ENCODE peak calls at places on chromosomes 5 and 9, in four cellular contexts. K is GM12878, D is HepG2, J is H1. R is an unnamed sample.

GRCh38 chr5:158698036-158698667 is 401.6 kb downstream of the EBF1 start:
- DNase-seq in K (no peak), D (no peak), J (no peak), R (no peak)

GRCh38 chr9:87787735-87788134 is 61.8 kb downstream of the CTSL start:
- DNase-seq in K (no peak), D (no peak), J (no peak), R (no peak)

GRCh38 chr5:93594591-93595419 is 11.8 kb downstream of the NR2F1 start:
- DNase-seq in K (no peak), D (no peak), J (no peak), R (no peak)

GRCh38 chr5:65808818-65809217 is 86.8 kb downstream of the NLN start:
- DNase-seq in K (no peak), D (no peak), J (no peak), R (no peak)

GRCh38 chr9:35835216-35835604 is 6.2 kb downstream of the TMEM8B start:
- DNase-seq in K (no peak), D (no peak), J (no peak), R (no peak)

GRCh38 chr9:73132034-73132776 is 19.5 kb upstream of the ANXA1 start:
- DNase-seq in K (peak; percentile 55), D (no peak), J (no peak), R (no peak)

GRCh38 chr5:145976431-145977155 is 40.2 kb downstream of the SH3RF2 start:
- DNase-seq in K (no peak), D (no peak), J (no peak), R (no peak)

GRCh38 chr9:28001096-28001495 is 427.8 kb upstream of the C9orf72 start:
- DNase-seq in K (no peak), D (no peak), J (peak; percentile 7), R (no peak)

GRCh38 chr9:75089369-75089766 is 1.1 kb downstream of the OSTF1 start:
- DNase-seq in K (no peak), D (no peak), J (no peak), R (no peak)

GRCh38 chr5:135491552-135492318 is 39.6 kb upstream of the TIFAB start:
- DNase-seq in K (no peak), D (peak; percentile 47), J (no peak), R (no peak)

GRCh38 chr5:112121268-112121667 is 297.8 kb downstream of the EPB41L4A start:
- DNase-seq in K (no peak), D (no peak), J (no peak), R (no peak)

GRCh38 chr5:173866249-173867172 is 21.6 kb upstream of the CPEB4 start:
- DNase-seq in K (no peak), D (no peak), J (no peak), R (no peak)

GRCh38 chr9:36116593-36116992 is 19.9 kb upstream of the GLIPR2 start:
- DNase-seq in K (no peak), D (no peak), J (no peak), R (no peak)

GRCh38 chr5:14035859-14036440 is 91.5 kb upstream of the DNAH5 start:
- DNase-seq in K (no peak), D (peak; percentile 73), J (peak; percentile 74), R (peak; percentile 74)

GRCh38 chr9:8649157-8649556 is 849.6 kb upstream of the DMAC1 start:
- DNase-seq in K (peak; percentile 19), D (no peak), J (no peak), R (no peak)

GRCh38 chr5:66306105-66306843 is 162.2 kb downstream of the SREK1 start:
- DNase-seq in K (no peak), D (peak; percentile 55), J (peak; percentile 34), R (peak; percentile 43)

GRCh38 chr5:133359861-133360260 is 252.5 kb downstream of the FSTL4 start:
- DNase-seq in K (no peak), D (no peak), J (no peak), R (no peak)

GRCh38 chr5:178350361-178351220 is 118.0 kb upstream of the PHYKPL start:
- DNase-seq in K (no peak), D (no peak), J (no peak), R (no peak)

GRCh38 chr9:99398241-99398640 is 176.2 kb downstream of the SEC61B start:
- DNase-seq in K (no peak), D (no peak), J (no peak), R (no peak)

GRCh38 chr9:87671478-87671877 is 54.4 kb upstream of the CTSL start:
- DNase-seq in K (no peak), D (no peak), J (no peak), R (no peak)

GRCh38 chr5:160539431-160539830 is 117.8 kb downstream of the PTTG1 start:
- DNase-seq in K (no peak), D (no peak), J (no peak), R (no peak)

GRCh38 chr9:114469091-114469853 is 36.0 kb downstream of the WHRN start:
- DNase-seq in K (no peak), D (no peak), J (no peak), R (no peak)

GRCh38 chr5:33725846-33726245 is 165.9 kb downstream of the ADAMTS12 start:
- DNase-seq in K (no peak), D (no peak), J (no peak), R (no peak)

GRCh38 chr5:64814073-64814472 is 45.3 kb downstream of the CWC27 start:
- DNase-seq in K (peak; percentile 19), D (no peak), J (no peak), R (no peak)

GRCh38 chr9:1869843-1870242 is 145.3 kb upstream of the SMARCA2 start:
- DNase-seq in K (no peak), D (peak; percentile 18), J (peak; percentile 49), R (peak; percentile 49)

GRCh38 chr5:61313960-61314681 is 17.9 kb upstream of the ZSWIM6 start:
- DNase-seq in K (no peak), D (no peak), J (no peak), R (no peak)

GRCh38 chr9:134698587-134699342 is 57.2 kb downstream of the COL5A1 start:
- DNase-seq in K (no peak), D (peak; percentile 50), J (peak; percentile 82), R (peak; percentile 84)

GRCh38 chr5:133892774-133893173 is 75.7 kb downstream of the C5orf15 start:
- DNase-seq in K (no peak), D (no peak), J (no peak), R (no peak)

GRCh38 chr5:66897355-66897754 is 299.2 kb downstream of the CD180 start:
- DNase-seq in K (no peak), D (no peak), J (no peak), R (no peak)

GRCh38 chr5:148817606-148818005 is 8.8 kb upstream of the ADRB2 start:
- DNase-seq in K (no peak), D (no peak), J (no peak), R (no peak)

GRCh38 chr5:148816822-148817221 is 9.6 kb upstream of the ADRB2 start:
- DNase-seq in K (no peak), D (no peak), J (no peak), R (no peak)

GRCh38 chr5:148810821-148811220 is 15.6 kb upstream of the ADRB2 start:
- DNase-seq in K (no peak), D (no peak), J (no peak), R (no peak)

GRCh38 chr5:148816357-148816756 is 10.1 kb upstream of the ADRB2 start:
- DNase-seq in K (no peak), D (no peak), J (no peak), R (no peak)

DNA sequence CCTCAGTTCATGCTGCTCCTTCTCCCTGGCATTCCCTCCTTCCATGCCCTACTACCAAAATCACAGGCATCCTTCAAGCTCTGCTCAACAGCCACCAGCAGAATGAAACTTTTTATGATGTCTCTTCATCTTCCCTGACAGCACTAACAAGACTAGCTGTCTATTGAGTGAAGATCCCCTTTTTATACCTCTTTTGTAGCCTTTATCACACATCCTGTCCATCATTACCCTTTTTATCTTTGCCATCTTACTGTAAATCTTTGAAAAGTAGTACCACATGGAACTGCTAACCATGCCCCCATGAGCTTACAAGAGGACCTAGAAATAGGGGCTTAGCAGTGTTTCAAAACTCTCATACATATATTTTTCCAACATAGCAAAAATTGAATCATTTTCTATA is 10.8 kb upstream of the ADRB2 start:
- DNase-seq in K (no peak), D (no peak), J (no peak), R (no peak)
- H3K9ac ChIP-seq in K (no peak overlapping the region), D (no peak overlapping the region), J (no peak overlapping the region), R (no peak overlapping the region)

GRCh38 chr9:89145086-89145485 is 33.5 kb downstream of the SHC3 start:
- DNase-seq in K (no peak), D (no peak), J (no peak), R (no peak)
- TF ChIP-seq SUZ12 in K (no peak), D (no peak), J (no peak), R (no peak)

GRCh38 chr9:131400627-131401026 is 6.7 kb downstream of the PRRC2B start:
- DNase-seq in K (no peak), D (no peak), J (no peak), R (no peak)
- H3K4me1 ChIP-seq in K (peaks cover 46% of the 10 kb centered on the region), D (peaks cover 93% of the 10 kb centered on the region), J (peaks cover 41% of the 10 kb centered on the region), R (peaks cover 23% of the 10 kb centered on the region)

DNA sequence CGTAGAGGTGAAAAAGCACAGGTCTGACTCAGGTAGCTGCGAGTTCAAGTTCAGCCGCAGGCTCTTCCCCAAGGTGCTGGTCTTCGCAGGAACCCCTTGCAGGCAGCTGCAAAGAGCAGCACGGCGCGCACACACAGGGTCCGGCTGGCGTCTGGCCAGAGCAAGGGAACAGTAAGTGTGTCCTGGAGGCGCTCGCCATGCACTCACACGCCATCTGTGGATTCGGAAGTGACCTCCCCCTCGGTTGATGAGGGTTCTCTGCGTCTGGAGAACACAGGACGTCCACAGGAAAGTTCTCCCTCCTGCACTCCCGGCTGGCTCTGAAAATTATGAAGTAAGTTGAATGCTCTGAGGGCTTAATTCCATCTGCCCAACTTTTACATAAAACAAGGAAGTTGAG is 14.0 kb upstream of the EGFL7 start:
- DNase-seq in K (no peak), D (no peak), J (no peak), R (no peak)
- H3K9ac ChIP-seq in K (no peak overlapping the region), D (no peak overlapping the region), J (no peak overlapping the region), R (no peak overlapping the region)

DNA sequence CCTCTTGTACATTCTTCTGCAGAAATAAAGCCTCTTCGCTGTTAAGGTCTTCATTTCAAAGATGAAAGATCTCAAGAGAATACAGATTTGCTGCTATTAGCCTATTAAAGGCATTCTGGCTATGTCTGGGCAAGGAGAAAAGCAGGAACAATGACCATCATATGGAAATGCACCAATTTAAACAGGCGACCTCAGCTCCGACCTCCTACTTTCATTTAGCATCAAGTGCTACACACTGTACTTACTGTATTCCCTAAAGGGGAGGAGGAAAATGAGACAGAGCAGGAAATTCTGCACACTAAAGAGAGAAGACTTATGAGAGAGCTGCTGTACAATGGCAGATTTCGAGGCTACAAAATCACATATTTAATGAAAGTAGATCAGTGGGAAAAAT is 64.9 kb downstream of the HABP4 start:
- DNase-seq in K (no peak), D (no peak), J (no peak), R (no peak)
- TF ChIP-seq SUZ12 in K (no peak), D (no peak), J (no peak), R (no peak)

GRCh38 chr5:16889972-16890519 is 46.0 kb downstream of the MYO10 start:
- DNase-seq in K (no peak), D (no peak), J (no peak), R (no peak)

GRCh38 chr5:16891043-16891442 is 45.0 kb downstream of the MYO10 start:
- DNase-seq in K (no peak), D (no peak), J (no peak), R (no peak)

GRCh38 chr5:16886793-16887345 is 49.2 kb downstream of the MYO10 start:
- DNase-seq in K (no peak), D (no peak), J (no peak), R (no peak)

GRCh38 chr5:16889203-16889971 is 46.7 kb downstream of the MYO10 start:
- DNase-seq in K (no peak), D (no peak), J (no peak), R (no peak)

GRCh38 chr5:16888694-16889124 is 47.4 kb downstream of the MYO10 start:
- DNase-seq in K (no peak), D (no peak), J (no peak), R (no peak)
- H3K4me1 ChIP-seq in K (no peaks in the 10 kb centered on the region), D (peaks cover 1% of the 10 kb centered on the region), J (peaks cover 6% of the 10 kb centered on the region), R (peaks cover 3% of the 10 kb centered on the region)